ENCODE peak calls at places on chromosome 15, in five cellular contexts. M, P, I, E and Z are unnamed samples.

GRCh38 chr15:85795320-85795668 is 569 bp upstream of the KLHL25 start:
- DNase-seq in E (no peak), M (no peak), P (no peak), I (no peak), Z (no peak)

GRCh38 chr15:34652726-34653033 is 69.2 kb upstream of the GOLGA8B start:
- DNase-seq in E (peak; percentile 76), I (no peak), M (no peak), P (no peak), Z (no peak)

GRCh38 chr15:62730825-62731224 is 311.7 kb upstream of the TPM1 start:
- DNase-seq in I (no peak), M (no peak), E (no peak), P (no peak), Z (no peak)

GRCh38 chr15:66738595-66738994 is 36.6 kb downstream of the SMAD6 start:
- DNase-seq in E (no peak), M (no peak), P (no peak), I (no peak), Z (no peak)

GRCh38 chr15:39270976-39271375 is 309.9 kb upstream of the THBS1 start:
- DNase-seq in P (no peak), I (no peak), E (no peak), M (no peak), Z (no peak)

GRCh38 chr15:78415284-78415683 is 22.7 kb upstream of the IREB2 start:
- DNase-seq in P (no peak), I (peak; percentile 47), M (no peak), E (no peak), Z (peak; percentile 71)

GRCh38 chr15:80431635-80432034 is 27.5 kb downstream of the ARNT2 start:
- DNase-seq in I (no peak), E (no peak), P (no peak), M (no peak), Z (no peak)

GRCh38 chr15:66595937-66596545 is 30.2 kb upstream of the LCTL start:
- DNase-seq in M (no peak), E (no peak), P (no peak), I (no peak), Z (no peak)

GRCh38 chr15:40477703-40478269 is 7.0 kb downstream of the CHST14 start:
- DNase-seq in M (no peak), I (no peak), P (no peak), E (no peak), Z (no peak)

GRCh38 chr15:27410986-27411385 is 440.0 kb downstream of the GABRG3 start:
- DNase-seq in E (no peak), I (no peak), M (no peak), P (no peak), Z (no peak)

GRCh38 chr15:84057714-84058331 is 177.8 kb upstream of the GOLGA6L4 start:
- DNase-seq in E (no peak), I (no peak), P (no peak), M (no peak), Z (peak; percentile 34)

GRCh38 chr15:96851613-96852012 is 521.1 kb downstream of the NR2F2 start:
- DNase-seq in P (no peak), E (no peak), I (no peak), M (no peak), Z (no peak)

GRCh38 chr15:82647835-82648256 is 683 bp upstream of the CPEB1 start:
- DNase-seq in M (no peak), P (no peak), E (peak; percentile 83), I (no peak), Z (peak; percentile 70)

GRCh38 chr15:26191216-26191615 is 328.1 kb upstream of the ATP10A start:
- DNase-seq in P (no peak), M (no peak), I (no peak), E (no peak), Z (no peak)

GRCh38 chr15:78565097-78565950 is at the start of gene CHRNA5:
- DNase-seq in P (peak; percentile 63), M (peak; percentile 75), I (peak; percentile 92), E (peak; percentile 90), Z (peak; percentile 98)

GRCh38 chr15:48913141-48913540 is 35.2 kb downstream of the EID1 start:
- DNase-seq in P (no peak), M (no peak), E (no peak), I (no peak), Z (no peak)

GRCh38 chr15:73323956-73324355 is 44.8 kb downstream of the HCN4 start:
- DNase-seq in I (no peak), M (no peak), E (no peak), P (no peak), Z (no peak)

GRCh38 chr15:57797145-57797544 is 90.6 kb downstream of the POLR2M start:
- DNase-seq in M (no peak), I (no peak), E (no peak), P (no peak), Z (no peak)

GRCh38 chr15:62297933-62298332 is 132.8 kb upstream of the C2CD4B start:
- DNase-seq in P (no peak), M (no peak), E (no peak), I (no peak), Z (no peak)

DNA sequence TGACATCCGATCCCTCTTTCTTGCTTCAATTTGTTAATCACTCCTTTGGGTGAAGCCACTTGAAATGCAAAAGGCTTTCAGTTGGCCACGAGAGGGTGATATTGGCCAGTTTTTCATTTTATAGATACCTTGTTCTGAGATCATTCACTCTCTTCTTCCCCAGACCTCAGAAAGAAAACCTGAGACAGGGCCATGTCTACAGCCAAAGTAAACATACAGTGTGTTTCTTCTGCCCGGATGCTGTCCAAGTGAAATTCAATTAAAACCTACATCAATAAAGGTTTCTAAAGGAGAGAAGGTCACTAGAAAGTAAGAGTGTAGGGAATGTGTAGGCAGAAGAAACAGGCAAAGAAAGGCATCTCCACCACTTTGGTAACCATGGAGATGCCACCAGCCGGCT is 39.5 kb upstream of the FMN1 start:
- DNase-seq in E (peak; percentile 13), P (no peak), M (peak; percentile 15), I (peak; percentile 55), Z (peak; percentile 72)
- TF ChIP-seq REST in E (no peak), P (no peak), M (no peak), I (no peak), Z (no peak)

GRCh38 chr15:32688151-32688639 is 29.6 kb upstream of the GREM1 start:
- DNase-seq in M (peak; percentile 67), P (no peak), E (no peak), I (peak; percentile 37), Z (no peak)
- H3K27ac ChIP-seq in M (no peak overlapping the region), P (no peak overlapping the region), E (no peak overlapping the region), I (peak overlapping the region; percentile 74), Z (no peak overlapping the region)

GRCh38 chr15:89129816-89130134 is 41.5 kb downstream of the ABHD2 start:
- DNase-seq in P (no peak), I (no peak), E (no peak), M (no peak), Z (no peak)
- TF ChIP-seq JUNB in P (no peak), I (no peak), E (no peak), M (no peak), Z (no peak)

DNA sequence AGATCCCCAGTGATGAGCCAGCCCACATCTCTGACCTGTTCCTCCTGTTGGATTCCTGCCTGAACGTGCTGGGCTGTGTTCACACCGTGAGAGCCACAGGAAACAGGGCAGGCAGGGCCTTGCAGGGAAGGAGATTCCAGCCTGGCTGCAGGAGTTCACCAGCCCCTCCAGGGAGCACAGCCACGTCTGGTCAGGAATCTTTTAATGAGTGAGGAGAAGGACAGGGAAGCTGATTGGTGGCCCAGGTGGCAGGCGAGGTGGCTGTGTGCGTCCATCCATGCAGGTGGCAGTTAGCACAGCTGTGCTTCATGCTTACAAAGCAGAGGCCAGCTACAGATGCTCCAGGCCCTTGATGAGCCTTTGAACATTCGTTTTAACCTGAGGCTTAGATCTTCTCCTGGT is 10.5 kb downstream of the LRRK1 start:
- DNase-seq in P (no peak), M (no peak), I (no peak), E (no peak), Z (no peak)
- TF ChIP-seq REST in P (no peak), M (no peak), I (no peak), E (no peak), Z (no peak)

DNA sequence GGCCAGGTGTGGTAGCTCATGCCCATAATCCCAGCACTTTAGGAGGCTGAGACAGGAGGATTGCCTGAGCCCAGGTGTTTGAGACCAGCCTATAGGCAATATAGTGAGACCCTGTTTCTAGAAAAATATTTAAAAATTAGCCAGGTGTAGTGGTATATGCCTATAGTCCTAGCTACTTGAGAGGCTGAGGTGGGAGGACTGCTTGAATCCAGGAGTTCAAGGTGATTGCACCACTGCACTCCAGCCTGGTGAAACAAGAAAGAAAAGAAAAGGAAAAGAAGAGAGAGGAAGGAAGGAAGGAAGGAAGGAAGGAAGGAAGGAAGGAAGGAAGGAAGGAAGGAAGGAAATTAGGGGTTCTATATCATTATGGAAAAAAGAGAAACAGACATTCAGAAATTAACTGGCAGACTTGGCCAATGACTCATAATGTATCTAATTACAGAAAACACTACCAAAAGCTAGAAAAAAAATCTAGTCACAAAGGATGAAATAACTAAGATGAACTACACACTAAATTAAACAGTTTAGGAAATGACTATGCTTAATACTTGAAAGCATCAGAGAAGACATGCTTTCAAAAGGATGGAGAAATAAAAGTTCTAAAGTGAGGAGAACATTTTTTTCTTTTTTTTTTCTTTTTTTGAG is 45.4 kb upstream of the TERB2 start:
- DNase-seq in E (no peak), P (no peak), M (no peak), I (no peak), Z (no peak)
- H3K27ac ChIP-seq in E (no peak overlapping the region), P (no peak overlapping the region), M (no peak overlapping the region), I (no peak overlapping the region), Z (no peak overlapping the region)

GRCh38 chr15:68419301-68420175 is 12.4 kb downstream of the ITGA11 start:
- DNase-seq in P (no peak), M (no peak), I (no peak), E (no peak), Z (no peak)

GRCh38 chr15:68417897-68418296 is 14.1 kb downstream of the ITGA11 start:
- DNase-seq in E (no peak), M (no peak), I (no peak), P (no peak), Z (no peak)

GRCh38 chr15:68421798-68422402 is 10.1 kb downstream of the ITGA11 start:
- DNase-seq in I (no peak), E (no peak), M (no peak), P (no peak), Z (no peak)

GRCh38 chr15:68418611-68419161 is 13.3 kb downstream of the ITGA11 start:
- DNase-seq in E (no peak), I (no peak), M (no peak), P (no peak), Z (no peak)

GRCh38 chr15:68420186-68420684 is 11.7 kb downstream of the ITGA11 start:
- DNase-seq in P (no peak), E (no peak), I (no peak), M (peak; percentile 9), Z (peak; percentile 24)
- TF ChIP-seq JUNB in P (no peak), E (no peak), I (no peak), M (no peak), Z (no peak)

GRCh38 chr15:95085056-95085455 is 853.7 kb downstream of the MCTP2 start:
- DNase-seq in P (no peak), E (no peak), I (no peak), M (no peak), Z (no peak)

GRCh38 chr15:95086543-95087252 is 855.3 kb downstream of the MCTP2 start:
- DNase-seq in P (no peak), M (no peak), E (no peak), I (no peak), Z (no peak)

DNA sequence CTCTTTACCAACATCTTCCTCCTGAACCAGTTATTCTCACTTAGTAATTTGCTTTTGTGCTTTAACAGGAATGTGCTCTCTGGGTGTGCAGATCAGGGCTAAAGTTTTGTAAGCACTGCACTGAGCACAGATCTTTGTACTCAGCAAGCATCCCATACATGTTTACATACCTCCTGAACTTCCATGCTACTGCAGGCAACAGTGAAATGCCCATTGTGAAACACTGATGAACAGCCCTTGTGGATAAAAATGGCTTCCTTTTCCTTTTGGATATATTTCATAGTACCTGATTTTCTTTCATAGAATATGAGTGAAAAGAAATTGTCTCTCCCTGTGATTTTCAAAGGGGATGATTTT is 855.9 kb downstream of the MCTP2 start:
- DNase-seq in P (no peak), E (no peak), M (no peak), I (no peak), Z (no peak)
- TF ChIP-seq REST in P (no peak), E (no peak), M (no peak), I (no peak), Z (no peak)